ENCODE peak calls at places on chromosome 2, in four cellular contexts. One of them, this sample, is unnamed.

GRCh38 chr2:106703161-106703560 is 182.8 kb downstream of the ST6GAL2 start:
- DNase-seq in epithelial cell of esophagus: no peak
- DNase-seq in fibroblast of pulmonary artery: no peak
- DNase-seq in astrocyte of the hippocampus: no peak
- DNase-seq in this sample: no peak

GRCh38 chr2:237966250-237966564 is 607 bp upstream of the UBE2F start:
- DNase-seq in epithelial cell of esophagus: no peak
- DNase-seq in fibroblast of pulmonary artery: no peak
- DNase-seq in astrocyte of the hippocampus: no peak
- DNase-seq in this sample: no peak

GRCh38 chr2:84969511-84970265 is 1.3 kb upstream of the KCMF1 start:
- DNase-seq in astrocyte of the hippocampus: peak; percentile 59
- DNase-seq in fibroblast of pulmonary artery: peak; percentile 38
- DNase-seq in epithelial cell of esophagus: no peak
- DNase-seq in this sample: no peak

GRCh38 chr2:1154710-1155594 is 204.3 kb downstream of the SNTG2 start:
- DNase-seq in astrocyte of the hippocampus: no peak
- DNase-seq in epithelial cell of esophagus: no peak
- DNase-seq in fibroblast of pulmonary artery: no peak
- DNase-seq in this sample: no peak

GRCh38 chr2:149167941-149168340 is 129.4 kb downstream of the LYPD6B start:
- DNase-seq in astrocyte of the hippocampus: no peak
- DNase-seq in epithelial cell of esophagus: peak; percentile 23
- DNase-seq in fibroblast of pulmonary artery: no peak
- DNase-seq in this sample: no peak

GRCh38 chr2:239540174-239540573 is 139.4 kb upstream of the HDAC4 start:
- DNase-seq in epithelial cell of esophagus: no peak
- DNase-seq in astrocyte of the hippocampus: no peak
- DNase-seq in fibroblast of pulmonary artery: no peak
- DNase-seq in this sample: no peak

GRCh38 chr2:239506101-239506808 is 105.4 kb upstream of the HDAC4 start:
- DNase-seq in fibroblast of pulmonary artery: no peak
- DNase-seq in astrocyte of the hippocampus: no peak
- DNase-seq in epithelial cell of esophagus: no peak
- DNase-seq in this sample: no peak

GRCh38 chr2:128281852-128282245 is 36.8 kb downstream of the HS6ST1 start:
- DNase-seq in astrocyte of the hippocampus: no peak
- DNase-seq in epithelial cell of esophagus: no peak
- DNase-seq in fibroblast of pulmonary artery: no peak
- DNase-seq in this sample: no peak

This sample was measured in stimulated activated effector memory CD8-positive, alpha-beta T cell treated with anti-CD3 and anti-CD28 coated beads, Interleukin-12 subunit alpha, Interleukin-12 subunit beta, amount 100 ng/mL, for 72 hours.